ENCODE peak calls at places on chromosomes 6 and 20, in nine cellular contexts. T is lung; I is CD8-positive, alpha-beta T cell; P is breast epithelium; N is heart right ventricle; Q is body of pancreas; H is ovary; C is heart left ventricle; V is cardiac muscle cell. E is an unnamed sample.

GRCh38 chr20:57662313-57663240 is 42.4 kb upstream of the ZBP1 start:
- DNase-seq in C (peak; percentile 15), Q (peak; percentile 10), V (no peak), T (no peak), N (no peak), I (peak; percentile 3), H (peak; percentile 13), P (peak; percentile 42), E (no peak)

GRCh38 chr20:56779452-56780143 is 150.5 kb downstream of the TFAP2C start:
- DNase-seq in T (no peak), N (no peak), V (no peak), Q (no peak), C (no peak), H (no peak), P (no peak), I (no peak), E (no peak)

GRCh38 chr6:139173172-139173571 is 38.3 kb downstream of the HECA start:
- DNase-seq in V (no peak), T (no peak), I (peak; percentile 32), Q (no peak), C (no peak), N (no peak), H (no peak), P (no peak), E (no peak)

GRCh38 chr6:29131691-29132090 is 23.8 kb downstream of the OR2J3 start:
- DNase-seq in V (no peak), Q (no peak), T (no peak), N (no peak), C (no peak), P (no peak), I (no peak), H (no peak), E (no peak)

GRCh38 chr6:2853766-2854393 is 12.2 kb upstream of the SERPINB1 start:
- DNase-seq in T (no peak), P (no peak), C (no peak), V (peak; percentile 77), I (peak; percentile 76), H (no peak), Q (peak; percentile 57), N (no peak), E (peak; percentile 23)

GRCh38 chr6:40390144-40390800 is 196.9 kb downstream of the LRFN2 start:
- DNase-seq in I (no peak), C (no peak), T (no peak), H (no peak), Q (no peak), V (no peak), P (no peak), N (no peak), E (no peak)

GRCh38 chr6:156618600-156619205 is 158.5 kb upstream of the ARID1B start:
- DNase-seq in P (no peak), I (no peak), T (peak; percentile 40), H (no peak), N (no peak), Q (no peak), C (no peak), V (no peak), E (no peak)

GRCh38 chr6:36897629-36898028 is 11.9 kb downstream of the C6orf89 start:
- DNase-seq in Q (no peak), C (no peak), T (no peak), P (no peak), I (no peak), N (no peak), H (no peak), V (no peak), E (no peak)

GRCh38 chr6:112308476-112308875 is 38.7 kb upstream of the RFPL4B start:
- DNase-seq in V (peak; percentile 46), T (no peak), P (no peak), H (no peak), I (no peak), N (no peak), C (no peak), Q (no peak), E (no peak)

GRCh38 chr20:60823001-60823649 is 428.9 kb upstream of the CDH4 start:
- DNase-seq in I (no peak), V (no peak), C (no peak), P (no peak), N (no peak), H (no peak), Q (no peak), T (no peak), E (no peak)

GRCh38 chr20:63443606-63444395 is 28.7 kb downstream of the KCNQ2 start:
- DNase-seq in H (no peak), T (no peak), I (no peak), C (no peak), N (no peak), V (no peak), P (no peak), Q (no peak), E (no peak)

GRCh38 chr20:53957421-53958172 is 112.8 kb downstream of the BCAS1 start:
- DNase-seq in V (peak; percentile 48), N (no peak), C (no peak), T (no peak), Q (no peak), P (no peak), H (no peak), I (no peak), E (no peak)

GRCh38 chr6:138590796-138591709 is 91.8 kb upstream of the NHSL1 start:
- DNase-seq in V (peak; percentile 84), N (peak; percentile 72), T (peak; percentile 55), C (peak; percentile 62), H (peak; percentile 31), Q (peak; percentile 72), P (no peak), I (peak; percentile 35), E (peak; percentile 46)

GRCh38 chr20:40251284-40251932 is 437.6 kb downstream of the MAFB start:
- DNase-seq in C (no peak), I (no peak), P (no peak), T (no peak), V (peak; percentile 27), N (no peak), H (no peak), Q (no peak), E (no peak)

GRCh38 chr6:154786144-154786868 is 53.1 kb downstream of the SCAF8 start:
- DNase-seq in H (no peak), C (no peak), P (no peak), T (no peak), N (no peak), Q (no peak), V (no peak), I (no peak), E (no peak)

GRCh38 chr6:27679308-27679967 is 206.5 kb upstream of the ZNF184 start:
- DNase-seq in N (no peak), Q (no peak), P (no peak), T (no peak), V (peak; percentile 45), C (no peak), I (no peak), H (no peak), E (no peak)

GRCh38 chr20:48904566-48905321 is 16.8 kb upstream of the ARFGEF2 start:
- DNase-seq in N (peak; percentile 56), H (peak; percentile 69), V (peak; percentile 81), P (no peak), C (no peak), T (peak; percentile 46), I (peak; percentile 74), Q (peak; percentile 70), E (peak; percentile 29)

GRCh38 chr20:62236674-62236996 is 1.7 kb upstream of the OSBPL2 start:
- DNase-seq in P (no peak), H (no peak), Q (no peak), N (no peak), I (no peak), T (no peak), V (no peak), C (no peak), E (no peak)

GRCh38 chr6:4320860-4321259 is 185.5 kb upstream of the ECI2 start:
- DNase-seq in I (no peak), T (no peak), C (no peak), V (peak; percentile 86), P (no peak), H (no peak), N (no peak), Q (no peak), E (peak; percentile 17)

GRCh38 chr6:4322846-4323309 is 187.5 kb upstream of the ECI2 start:
- DNase-seq in I (no peak), Q (no peak), H (no peak), V (peak; percentile 51), P (no peak), N (no peak), T (no peak), C (no peak), E (no peak)

GRCh38 chr6:4323322-4323721 is 187.9 kb upstream of the ECI2 start:
- DNase-seq in H (no peak), Q (no peak), I (no peak), P (no peak), C (no peak), T (no peak), N (no peak), V (peak; percentile 53), E (no peak)

GRCh38 chr6:4322134-4322845 is 186.9 kb upstream of the ECI2 start:
- DNase-seq in I (no peak), V (no peak), Q (no peak), C (no peak), N (no peak), T (no peak), H (no peak), P (no peak), E (no peak)

GRCh38 chr6:4319992-4320683 is 184.8 kb upstream of the ECI2 start:
- DNase-seq in I (no peak), Q (no peak), V (peak; percentile 74), C (no peak), T (no peak), H (no peak), P (no peak), N (peak; percentile 48), E (no peak)
- H3K27ac ChIP-seq in I (no peak overlapping the region), Q (peak overlapping the region; percentile 14), V (peak overlapping the region; percentile 15), C (peak overlapping the region; percentile 47), T (peak overlapping the region; percentile 14), H (no peak overlapping the region), P (peak overlapping the region; percentile 41), N (peak overlapping the region; percentile 75), E (no peak overlapping the region)

GRCh38 chr6:133288662-133289061 is 47.5 kb downstream of the EYA4 start:
- DNase-seq in Q (no peak), C (no peak), H (no peak), V (peak; percentile 11), P (no peak), T (no peak), I (no peak), N (no peak), E (no peak)
- H3K4me1 ChIP-seq in Q (no peaks in the 10 kb centered on the region), C (peaks cover 8% of the 10 kb centered on the region), H (peaks cover 6% of the 10 kb centered on the region), V (no peaks in the 10 kb centered on the region), P (no peaks in the 10 kb centered on the region), T (no peaks in the 10 kb centered on the region), I (no peaks in the 10 kb centered on the region), N (no peaks in the 10 kb centered on the region), E (no peaks in the 10 kb centered on the region)

DNA sequence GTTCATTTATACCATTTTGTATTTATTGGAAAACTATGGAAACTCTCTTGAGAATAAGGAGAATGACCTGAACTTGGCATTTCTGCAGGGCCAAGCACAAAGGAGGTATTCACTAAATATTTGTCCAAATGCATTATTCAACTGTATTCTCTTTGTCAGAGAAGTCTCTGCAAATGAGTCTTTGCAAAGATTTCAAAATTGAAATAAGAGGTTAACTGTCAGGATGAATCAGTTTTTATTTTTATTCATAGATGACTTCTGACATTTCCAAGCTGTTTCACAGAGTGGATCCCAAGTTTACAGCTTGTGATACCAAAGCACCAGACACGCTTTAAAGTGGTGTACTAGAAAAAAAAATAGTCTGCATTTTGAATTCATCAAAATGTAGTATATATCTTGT is 131.6 kb downstream of the UTRN start:
- DNase-seq in C (no peak), N (no peak), H (no peak), V (no peak), Q (no peak), P (no peak), I (no peak), T (no peak), E (no peak)
- H3K27ac ChIP-seq in C (no peak overlapping the region), N (no peak overlapping the region), H (no peak overlapping the region), V (no peak overlapping the region), Q (no peak overlapping the region), P (no peak overlapping the region), I (no peak overlapping the region), T (no peak overlapping the region), E (no peak overlapping the region)

GRCh38 chr20:34318609-34319443 is 15.7 kb upstream of the AHCY start:
- DNase-seq in I (no peak), H (no peak), Q (no peak), T (no peak), C (no peak), V (no peak), N (no peak), P (no peak), E (no peak)
- H3K4me1 ChIP-seq in I (no peaks in the 10 kb centered on the region), H (no peaks in the 10 kb centered on the region), Q (no peaks in the 10 kb centered on the region), T (no peaks in the 10 kb centered on the region), C (no peaks in the 10 kb centered on the region), V (no peaks in the 10 kb centered on the region), N (no peaks in the 10 kb centered on the region), P (no peaks in the 10 kb centered on the region), E (no peaks in the 10 kb centered on the region)